ENCODE peak calls at places on chromosomes 5 and 9, in ten cellular contexts. One of them, this sample, is unnamed. For H3K9me3 and H3K27me3, the result is how much of the 10 kb centered on the place peaks cover.

GRCh38 chr5:61623401-61624069 is 291.5 kb downstream of the ZSWIM6 start:
- DNase-seq in adrenal gland: no peak
- DNase-seq in stomach: no peak
- DNase-seq in uterus: no peak
- DNase-seq in spleen: no peak
- DNase-seq in testis: peak
- DNase-seq in ovary: no peak
- DNase-seq in IMR-90: no peak
- DNase-seq in heart left ventricle: no peak
- DNase-seq in upper lobe of left lung: no peak
- DNase-seq in this sample: no peak

GRCh38 chr5:162372265-162372664 is 304.7 kb downstream of the GABRG2 start:
- DNase-seq in uterus: no peak
- DNase-seq in ovary: no peak
- DNase-seq in heart left ventricle: no peak
- DNase-seq in stomach: no peak
- DNase-seq in spleen: no peak
- DNase-seq in adrenal gland: no peak
- DNase-seq in testis: no peak
- DNase-seq in IMR-90: no peak
- DNase-seq in upper lobe of left lung: no peak
- DNase-seq in this sample: no peak

GRCh38 chr5:120806132-120806531 is 342.0 kb downstream of the PRR16 start:
- DNase-seq in upper lobe of left lung: no peak
- DNase-seq in adrenal gland: no peak
- DNase-seq in testis: no peak
- DNase-seq in stomach: no peak
- DNase-seq in heart left ventricle: no peak
- DNase-seq in IMR-90: peak
- DNase-seq in uterus: no peak
- DNase-seq in spleen: no peak
- DNase-seq in ovary: no peak
- DNase-seq in this sample: no peak

GRCh38 chr9:124835026-124835501 is 18.2 kb upstream of the WDR38 start:
- DNase-seq in upper lobe of left lung: peak
- DNase-seq in heart left ventricle: peak
- DNase-seq in testis: peak
- DNase-seq in adrenal gland: peak
- DNase-seq in spleen: no peak
- DNase-seq in IMR-90: peak
- DNase-seq in ovary: peak
- DNase-seq in uterus: peak
- DNase-seq in stomach: peak
- DNase-seq in this sample: no peak

GRCh38 chr9:23821400-23822181 is 4.4 kb downstream of the ELAVL2 start:
- DNase-seq in spleen: no peak
- DNase-seq in stomach: peak
- DNase-seq in uterus: no peak
- DNase-seq in testis: peak
- DNase-seq in IMR-90: no peak
- DNase-seq in adrenal gland: peak
- DNase-seq in heart left ventricle: no peak
- DNase-seq in ovary: peak
- DNase-seq in upper lobe of left lung: peak
- DNase-seq in this sample: no peak

GRCh38 chr5:137808503-137809135 is 54.5 kb upstream of the HNRNPA0 start:
- DNase-seq in IMR-90: no peak
- DNase-seq in heart left ventricle: peak
- DNase-seq in upper lobe of left lung: no peak
- DNase-seq in ovary: no peak
- DNase-seq in adrenal gland: peak
- DNase-seq in uterus: no peak
- DNase-seq in spleen: no peak
- DNase-seq in stomach: no peak
- DNase-seq in testis: no peak
- DNase-seq in this sample: no peak

GRCh38 chr9:34540826-34541225 is 18.0 kb upstream of the ENHO start:
- DNase-seq in upper lobe of left lung: no peak
- DNase-seq in testis: no peak
- DNase-seq in stomach: no peak
- DNase-seq in IMR-90: peak
- DNase-seq in heart left ventricle: no peak
- DNase-seq in uterus: no peak
- DNase-seq in adrenal gland: no peak
- DNase-seq in spleen: no peak
- DNase-seq in ovary: no peak
- DNase-seq in this sample: no peak

GRCh38 chr5:53194086-53194485 is 84.5 kb upstream of the MOCS2 start:
- DNase-seq in spleen: no peak
- DNase-seq in heart left ventricle: no peak
- DNase-seq in IMR-90: peak
- DNase-seq in stomach: no peak
- DNase-seq in testis: no peak
- DNase-seq in uterus: no peak
- DNase-seq in upper lobe of left lung: no peak
- DNase-seq in adrenal gland: no peak
- DNase-seq in ovary: no peak
- DNase-seq in this sample: no peak

GRCh38 chr9:120890415-120891254 is 13.6 kb upstream of the PHF19 start:
- DNase-seq in ovary: no peak
- DNase-seq in adrenal gland: no peak
- DNase-seq in upper lobe of left lung: no peak
- DNase-seq in spleen: no peak
- DNase-seq in heart left ventricle: no peak
- DNase-seq in stomach: no peak
- DNase-seq in uterus: peak
- DNase-seq in IMR-90: no peak
- DNase-seq in testis: no peak
- DNase-seq in this sample: no peak

GRCh38 chr5:67724412-67725135 is 491.0 kb upstream of the PIK3R1 start:
- DNase-seq in adrenal gland: no peak
- DNase-seq in stomach: no peak
- DNase-seq in ovary: no peak
- DNase-seq in uterus: no peak
- DNase-seq in IMR-90: no peak
- DNase-seq in spleen: no peak
- DNase-seq in testis: no peak
- DNase-seq in heart left ventricle: no peak
- DNase-seq in upper lobe of left lung: no peak
- DNase-seq in this sample: no peak

GRCh38 chr9:132877818-132878694 is at the start of gene AK8:
- DNase-seq in spleen: peak
- DNase-seq in testis: peak
- DNase-seq in upper lobe of left lung: peak
- DNase-seq in heart left ventricle: peak
- DNase-seq in IMR-90: peak
- DNase-seq in ovary: peak
- DNase-seq in uterus: peak
- DNase-seq in adrenal gland: peak
- DNase-seq in stomach: peak
- DNase-seq in this sample: no peak

GRCh38 chr9:111405701-111406100 is 75.7 kb upstream of the OR2K2 start:
- DNase-seq in spleen: no peak
- DNase-seq in uterus: no peak
- DNase-seq in testis: no peak
- DNase-seq in adrenal gland: no peak
- DNase-seq in heart left ventricle: no peak
- DNase-seq in stomach: no peak
- DNase-seq in upper lobe of left lung: no peak
- DNase-seq in ovary: no peak
- DNase-seq in IMR-90: no peak
- DNase-seq in this sample: no peak
- H3K9me3 ChIP-seq in spleen: under half
- H3K9me3 ChIP-seq in uterus: under half
- H3K9me3 ChIP-seq in testis: under half
- H3K9me3 ChIP-seq in adrenal gland: under half
- H3K9me3 ChIP-seq in heart left ventricle: under half
- H3K9me3 ChIP-seq in stomach: under half
- H3K9me3 ChIP-seq in upper lobe of left lung: under half
- H3K9me3 ChIP-seq in ovary: under half
- H3K9me3 ChIP-seq in IMR-90: under half
- H3K9me3 ChIP-seq in this sample: under half

DNA sequence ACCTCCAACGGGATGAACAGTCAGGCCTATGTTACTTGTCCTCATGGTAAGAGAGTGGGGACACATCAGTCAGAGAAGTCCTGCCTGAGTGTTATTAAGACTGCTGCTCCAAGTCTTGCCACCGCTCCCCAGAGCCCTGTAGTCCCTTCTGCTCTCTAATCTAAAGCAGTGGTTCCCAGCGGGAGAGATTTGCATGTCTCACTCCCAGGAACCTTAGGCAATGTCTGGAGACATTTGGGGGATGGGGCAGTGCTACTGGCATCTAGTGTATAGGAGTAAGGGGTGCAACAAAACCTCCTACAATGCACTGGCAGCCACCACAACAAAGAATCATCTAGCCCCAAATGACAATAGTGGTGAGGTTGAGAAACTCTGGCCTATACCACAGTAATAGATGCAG is 2.6 kb upstream of the SVEP1 start:
- DNase-seq in spleen: no peak
- DNase-seq in heart left ventricle: no peak
- DNase-seq in upper lobe of left lung: no peak
- DNase-seq in adrenal gland: no peak
- DNase-seq in ovary: no peak
- DNase-seq in uterus: no peak
- DNase-seq in IMR-90: no peak
- DNase-seq in testis: no peak
- DNase-seq in stomach: no peak
- DNase-seq in this sample: no peak
- H3K27me3 ChIP-seq in spleen: under half
- H3K27me3 ChIP-seq in heart left ventricle: under half
- H3K27me3 ChIP-seq in upper lobe of left lung: under half
- H3K27me3 ChIP-seq in adrenal gland: under half
- H3K27me3 ChIP-seq in ovary: under half
- H3K27me3 ChIP-seq in uterus: under half
- H3K27me3 ChIP-seq in IMR-90: under half
- H3K27me3 ChIP-seq in testis: under half
- H3K27me3 ChIP-seq in stomach: under half
- H3K27me3 ChIP-seq in this sample: under half

GRCh38 chr5:159010611-159011497 is 88.9 kb downstream of the EBF1 start:
- DNase-seq in testis: peak
- DNase-seq in ovary: no peak
- DNase-seq in spleen: peak
- DNase-seq in adrenal gland: peak
- DNase-seq in heart left ventricle: peak
- DNase-seq in stomach: no peak
- DNase-seq in IMR-90: no peak
- DNase-seq in upper lobe of left lung: no peak
- DNase-seq in uterus: no peak
- DNase-seq in this sample: no peak
- TF ChIP-seq POLR2A in testis: no peak
- TF ChIP-seq POLR2A in ovary: no peak
- TF ChIP-seq POLR2A in spleen: peak
- TF ChIP-seq POLR2A in adrenal gland: no peak
- TF ChIP-seq POLR2A in heart left ventricle: no peak
- TF ChIP-seq POLR2A in stomach: no peak
- TF ChIP-seq POLR2A in IMR-90: no peak
- TF ChIP-seq POLR2A in upper lobe of left lung: no peak
- TF ChIP-seq POLR2A in uterus: no peak
- TF ChIP-seq POLR2A in this sample: no peak

GRCh38 chr5:8474569-8474930 is 605.6 kb downstream of the MTRR start:
- DNase-seq in heart left ventricle: no peak
- DNase-seq in stomach: no peak
- DNase-seq in spleen: no peak
- DNase-seq in ovary: no peak
- DNase-seq in upper lobe of left lung: no peak
- DNase-seq in adrenal gland: no peak
- DNase-seq in testis: no peak
- DNase-seq in IMR-90: no peak
- DNase-seq in uterus: no peak
- DNase-seq in this sample: no peak

GRCh38 chr5:8473827-8474568 is 605.0 kb downstream of the MTRR start:
- DNase-seq in heart left ventricle: no peak
- DNase-seq in stomach: no peak
- DNase-seq in upper lobe of left lung: no peak
- DNase-seq in IMR-90: no peak
- DNase-seq in testis: no peak
- DNase-seq in ovary: no peak
- DNase-seq in adrenal gland: no peak
- DNase-seq in spleen: no peak
- DNase-seq in uterus: no peak
- DNase-seq in this sample: no peak

GRCh38 chr5:8473016-8473415 is 604.1 kb downstream of the MTRR start:
- DNase-seq in adrenal gland: no peak
- DNase-seq in ovary: no peak
- DNase-seq in spleen: no peak
- DNase-seq in heart left ventricle: no peak
- DNase-seq in upper lobe of left lung: no peak
- DNase-seq in IMR-90: no peak
- DNase-seq in testis: no peak
- DNase-seq in stomach: no peak
- DNase-seq in uterus: no peak
- DNase-seq in this sample: no peak

DNA sequence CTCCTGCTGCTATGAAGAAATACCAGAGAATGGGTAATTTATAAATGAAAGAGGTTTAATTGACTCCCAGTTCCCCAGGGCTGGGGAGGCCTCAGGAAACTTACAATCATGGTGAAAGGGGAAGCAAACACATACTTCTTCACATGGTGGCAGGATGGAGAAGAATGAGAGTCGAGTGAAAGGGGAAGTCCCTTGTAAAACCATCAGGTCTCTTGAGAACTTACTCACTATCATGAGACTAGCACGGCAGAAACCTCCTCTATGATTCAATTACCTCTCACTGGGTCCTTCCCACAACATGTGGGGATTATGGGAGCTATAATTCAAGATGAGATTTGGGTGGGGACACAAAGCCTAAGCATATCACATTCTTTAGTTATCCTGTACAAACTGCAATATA is 609.4 kb downstream of the MTRR start:
- DNase-seq in heart left ventricle: no peak
- DNase-seq in spleen: no peak
- DNase-seq in testis: no peak
- DNase-seq in adrenal gland: no peak
- DNase-seq in ovary: no peak
- DNase-seq in upper lobe of left lung: no peak
- DNase-seq in IMR-90: no peak
- DNase-seq in uterus: no peak
- DNase-seq in stomach: no peak
- DNase-seq in this sample: no peak
- H3K9me3 ChIP-seq in heart left ventricle: under half
- H3K9me3 ChIP-seq in spleen: under half
- H3K9me3 ChIP-seq in testis: under half
- H3K9me3 ChIP-seq in adrenal gland: under half
- H3K9me3 ChIP-seq in ovary: under half
- H3K9me3 ChIP-seq in upper lobe of left lung: under half
- H3K9me3 ChIP-seq in IMR-90: under half
- H3K9me3 ChIP-seq in uterus: under half
- H3K9me3 ChIP-seq in stomach: under half
- H3K9me3 ChIP-seq in this sample: under half

GRCh38 chr9:128073260-128073886 is 5.3 kb downstream of the SLC25A25 start:
- DNase-seq in adrenal gland: no peak
- DNase-seq in spleen: no peak
- DNase-seq in heart left ventricle: no peak
- DNase-seq in uterus: no peak
- DNase-seq in ovary: no peak
- DNase-seq in upper lobe of left lung: no peak
- DNase-seq in stomach: no peak
- DNase-seq in testis: no peak
- DNase-seq in IMR-90: peak
- DNase-seq in this sample: no peak
- H3K27me3 ChIP-seq in adrenal gland: under half
- H3K27me3 ChIP-seq in spleen: under half
- H3K27me3 ChIP-seq in heart left ventricle: under half
- H3K27me3 ChIP-seq in uterus: under half
- H3K27me3 ChIP-seq in ovary: under half
- H3K27me3 ChIP-seq in upper lobe of left lung: under half
- H3K27me3 ChIP-seq in stomach: under half
- H3K27me3 ChIP-seq in testis: under half
- H3K27me3 ChIP-seq in IMR-90: under half
- H3K27me3 ChIP-seq in this sample: under half

GRCh38 chr5:76402880-76403712 is at the start of gene IQGAP2:
- DNase-seq in heart left ventricle: peak
- DNase-seq in spleen: peak
- DNase-seq in ovary: peak
- DNase-seq in uterus: peak
- DNase-seq in stomach: peak
- DNase-seq in testis: peak
- DNase-seq in IMR-90: peak
- DNase-seq in upper lobe of left lung: peak
- DNase-seq in adrenal gland: peak
- DNase-seq in this sample: no peak
- TF ChIP-seq POLR2A in heart left ventricle: no peak
- TF ChIP-seq POLR2A in spleen: no peak
- TF ChIP-seq POLR2A in ovary: no peak
- TF ChIP-seq POLR2A in uterus: no peak
- TF ChIP-seq POLR2A in stomach: no peak
- TF ChIP-seq POLR2A in testis: no peak
- TF ChIP-seq POLR2A in IMR-90: no peak
- TF ChIP-seq POLR2A in upper lobe of left lung: peak
- TF ChIP-seq POLR2A in adrenal gland: peak
- TF ChIP-seq POLR2A in this sample: no peak

This sample was measured in esophagus muscularis mucosa.